ENCODE peak calls at places on chromosomes 12 and 14, in five cellular contexts. Z is psoas muscle, O is cardiac fibroblast, U is bronchial epithelial cell, L is neural progenitor cell. B is an unnamed sample.
A peak's percentile ranks its signal among the peaks of the same experiment; 100 is the strongest.

GRCh38 chr14:71086571-71086970 is 179.3 kb downstream of the PCNX1 start:
- DNase-seq in L (peak; percentile 78), O (no peak), Z (no peak), U (no peak), B (no peak)

GRCh38 chr12:104212516-104212915 is 3.1 kb upstream of the TXNRD1 start:
- DNase-seq in O (no peak), L (no peak), Z (no peak), U (no peak), B (no peak)

GRCh38 chr12:65209655-65210043 is 40.3 kb downstream of the LEMD3 start:
- DNase-seq in U (no peak), L (no peak), O (peak; percentile 12), Z (no peak), B (no peak)

GRCh38 chr14:79896009-79896408 is 315.3 kb downstream of the DIO2 start:
- DNase-seq in Z (no peak), O (peak; percentile 38), L (no peak), U (no peak), B (no peak)

GRCh38 chr12:29731556-29731955 is 52.2 kb downstream of the TMTC1 start:
- DNase-seq in O (no peak), Z (no peak), U (no peak), L (no peak), B (no peak)

GRCh38 chr12:57740656-57741412 is 2.3 kb upstream of the AGAP2 start:
- DNase-seq in L (no peak), Z (no peak), U (no peak), O (no peak), B (no peak)

GRCh38 chr14:79418649-79419415 is 792.5 kb downstream of the DIO2 start:
- DNase-seq in Z (no peak), L (no peak), O (no peak), U (no peak), B (no peak)

GRCh38 chr14:102481791-102482238 is 27.8 kb downstream of the ANKRD9 start:
- DNase-seq in U (peak; percentile 81), Z (no peak), O (no peak), L (no peak), B (no peak)

GRCh38 chr14:62216121-62216520 is 453.9 kb downstream of the SNAPC1 start:
- DNase-seq in Z (no peak), O (no peak), U (no peak), L (no peak), B (no peak)

GRCh38 chr14:84375235-84375634 is 1154.7 kb upstream of the FLRT2 start:
- DNase-seq in U (no peak), O (peak; percentile 2), Z (no peak), L (no peak), B (peak; percentile 47)

DNA sequence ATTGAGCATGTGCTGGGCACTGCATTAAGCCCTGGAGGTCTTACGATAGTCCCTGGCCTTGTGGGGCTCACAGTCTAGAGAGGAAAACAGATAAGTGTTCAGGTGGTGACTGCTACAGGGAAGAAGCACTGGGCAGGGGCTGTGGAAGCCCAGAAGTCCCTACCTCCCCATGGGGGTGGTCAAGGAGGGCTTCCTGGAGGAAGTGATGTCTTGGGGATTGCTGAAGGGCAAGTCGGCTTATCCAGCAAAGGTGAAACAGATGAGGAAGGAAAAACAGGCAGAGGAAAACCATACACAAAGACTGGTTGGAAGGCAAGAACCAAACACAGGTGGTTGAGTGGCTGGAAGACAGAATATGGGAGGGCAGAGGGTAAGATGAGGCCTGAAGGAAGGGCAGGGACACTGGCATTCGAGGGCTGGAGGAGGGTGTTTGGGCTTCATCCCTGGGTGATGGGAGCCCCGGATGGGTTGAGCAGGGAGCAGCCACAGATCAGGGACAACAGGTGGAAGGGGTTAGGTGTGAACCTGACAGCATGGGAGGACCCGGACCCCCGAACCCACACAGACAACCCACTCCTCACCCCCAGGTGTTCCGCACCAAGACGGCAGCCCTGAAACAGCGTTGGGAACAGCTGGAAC is 2.8 kb downstream of the CFAP73 start:
- DNase-seq in Z (no peak), L (no peak), O (no peak), U (no peak), B (no peak)
- H3K4me3 ChIP-seq in Z (peak overlapping the region; percentile 50), L (peak overlapping the region; percentile 50), O (no peak overlapping the region), U (no peak overlapping the region), B (peak overlapping the region; percentile 32)

GRCh38 chr12:27549801-27550652 is 26.0 kb downstream of the PPFIBP1 start:
- DNase-seq in O (peak; percentile 99), L (no peak), Z (peak; percentile 81), U (peak; percentile 95), B (peak; percentile 97)
- H3K4me3 ChIP-seq in O (no peak overlapping the region), L (no peak overlapping the region), Z (peak overlapping the region; percentile 44), U (peak overlapping the region; percentile 8), B (no peak overlapping the region)

GRCh38 chr12:120495723-120496352 is at the start of gene DYNLL1:
- DNase-seq in Z (peak; percentile 94), U (peak; percentile 88), L (peak; percentile 98), O (peak; percentile 97), B (peak; percentile 92)

GRCh38 chr12:120497524-120498150 is 1.7 kb downstream of the DYNLL1 start:
- DNase-seq in U (no peak), Z (no peak), L (no peak), O (peak; percentile 35), B (no peak)

GRCh38 chr12:120496353-120497340 is 734 bp downstream of the DYNLL1 start:
- DNase-seq in O (peak; percentile 62), L (peak; percentile 84), Z (peak; percentile 67), U (peak; percentile 37), B (no peak)

GRCh38 chr12:120498870-120499515 is 3.1 kb downstream of the DYNLL1 start:
- DNase-seq in L (no peak), Z (no peak), O (no peak), U (peak; percentile 41), B (no peak)

GRCh38 chr12:120495189-120495722 is 657 bp upstream of the DYNLL1 start:
- DNase-seq in L (peak; percentile 35), Z (no peak), O (no peak), U (no peak), B (no peak)
- H3K4me3 ChIP-seq in L (peak overlapping the region; percentile 86), Z (peak overlapping the region; percentile 99), O (peak overlapping the region; percentile 94), U (peak overlapping the region; percentile 94), B (peak overlapping the region; percentile 96)

GRCh38 chr14:69149461-69150244 is 3.3 kb downstream of the DCAF5 start:
- DNase-seq in U (peak; percentile 76), O (no peak), Z (no peak), L (no peak), B (no peak)
- H3K4me3 ChIP-seq in U (no peak overlapping the region), O (no peak overlapping the region), Z (peak overlapping the region; percentile 98), L (no peak overlapping the region), B (no peak overlapping the region)

GRCh38 chr12:9762369-9762768 is 1.7 kb upstream of the CD69 start:
- DNase-seq in O (no peak), U (no peak), L (no peak), Z (no peak), B (no peak)
- H3K4me3 ChIP-seq in O (no peak overlapping the region), U (no peak overlapping the region), L (no peak overlapping the region), Z (no peak overlapping the region), B (no peak overlapping the region)

GRCh38 chr12:54006700-54007220 is 2.0 kb upstream of the HOXC8 start:
- DNase-seq in L (no peak), Z (no peak), U (no peak), O (no peak), B (no peak)

GRCh38 chr12:54004063-54004840 is 4.3 kb downstream of the HOXC9 start:
- DNase-seq in L (no peak), Z (no peak), U (no peak), O (no peak), B (no peak)

GRCh38 chr12:54004841-54005530 is 3.8 kb upstream of the HOXC8 start:
- DNase-seq in O (no peak), Z (no peak), U (no peak), L (peak; percentile 57), B (no peak)

GRCh38 chr12:54005853-54006699 is 2.7 kb upstream of the HOXC8 start:
- DNase-seq in L (peak; percentile 96), Z (peak; percentile 90), O (peak; percentile 81), U (peak; percentile 46), B (peak; percentile 40)

DNA sequence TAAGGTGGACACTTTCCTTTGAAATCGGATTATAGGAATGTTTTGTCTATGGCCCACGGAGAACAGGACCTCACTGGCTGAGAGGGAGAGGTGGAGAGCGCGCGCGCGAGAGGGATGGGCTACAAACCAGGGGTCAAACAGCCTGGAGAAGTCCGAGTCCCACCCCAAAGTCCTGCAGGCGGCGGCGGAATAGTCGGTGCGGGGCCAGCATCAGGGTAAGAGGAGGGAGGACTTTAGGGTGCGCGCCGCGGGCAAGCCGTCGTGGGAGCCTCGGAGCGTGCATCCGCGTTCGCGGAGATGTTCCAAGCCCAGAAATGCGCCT is 3.3 kb upstream of the HOXC8 start:
- DNase-seq in L (no peak), O (no peak), U (no peak), Z (no peak), B (no peak)
- H3K4me3 ChIP-seq in L (no peak overlapping the region), O (no peak overlapping the region), U (no peak overlapping the region), Z (peak overlapping the region; percentile 78), B (no peak overlapping the region)

GRCh38 chr14:20580242-20580641 is 7.6 kb downstream of the RNASE11 start:
- DNase-seq in O (no peak), Z (no peak), U (no peak), L (no peak), B (no peak)
- H3K4me3 ChIP-seq in O (no peak overlapping the region), Z (no peak overlapping the region), U (no peak overlapping the region), L (no peak overlapping the region), B (no peak overlapping the region)

DNA sequence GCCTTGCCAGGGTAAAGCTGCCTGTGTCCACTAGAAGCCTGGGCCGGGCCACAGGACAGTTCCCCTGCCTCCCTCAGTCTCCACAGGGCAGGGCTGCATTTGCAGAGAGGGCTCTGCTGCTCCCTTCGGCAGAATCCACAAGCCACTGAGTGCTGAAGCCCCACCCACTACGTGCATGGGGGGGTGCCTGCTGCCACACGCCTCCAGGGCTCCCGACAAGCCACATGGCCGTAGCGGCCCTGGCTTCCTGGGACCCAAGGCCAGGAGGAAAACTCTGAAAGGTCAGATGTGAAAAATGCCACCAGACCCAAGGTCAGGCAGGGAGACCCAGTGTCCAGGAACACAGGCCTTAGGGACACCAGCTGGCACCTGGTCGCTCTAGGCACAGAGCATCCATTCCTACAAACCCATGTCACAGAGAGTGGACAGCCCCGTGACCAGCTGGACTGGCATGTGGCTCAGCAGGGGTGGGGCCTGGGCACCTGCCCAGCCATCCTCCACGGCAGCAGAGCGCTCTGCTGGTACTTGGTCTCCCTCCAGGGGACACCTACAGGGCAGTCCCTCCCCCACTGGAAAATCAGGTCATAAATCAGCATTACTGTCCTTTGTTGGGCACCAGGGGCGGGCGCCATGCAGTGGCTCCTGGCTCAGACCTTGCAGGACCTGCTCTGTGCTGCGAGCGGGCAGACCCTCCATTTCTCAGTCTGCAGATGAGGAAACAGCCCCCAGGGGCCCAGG is 42.9 kb downstream of the CCDC85C start:
- DNase-seq in O (no peak), L (no peak), U (no peak), Z (no peak), B (no peak)
- H3K4me3 ChIP-seq in O (no peak overlapping the region), L (no peak overlapping the region), U (no peak overlapping the region), Z (no peak overlapping the region), B (no peak overlapping the region)

B was measured in astrocyte of the cerebellum.